ENCODE peak calls at places on chromosome 1, in four cellular contexts. O is CD8-positive, alpha-beta memory T cell; F is stomach; U is lung. L is an unnamed sample.

GRCh38 chr1:246624091-246624490 is 57.8 kb downstream of the CNST start:
- DNase-seq in O (no peak), U (no peak), F (no peak), L (no peak)

GRCh38 chr1:113018911-113019310 is 54.1 kb upstream of the LRIG2 start:
- DNase-seq in O (no peak), U (no peak), F (no peak), L (no peak)

GRCh38 chr1:25063591-25064416 is 133.7 kb upstream of the RUNX3 start:
- DNase-seq in U (no peak), F (no peak), O (no peak), L (no peak)

GRCh38 chr1:15958788-15959187 is 17.1 kb downstream of the ZBTB17 start:
- DNase-seq in O (no peak), F (no peak), U (no peak), L (no peak)

GRCh38 chr1:160522622-160523345 is at the start of gene SLAMF6:
- DNase-seq in O (no peak), F (no peak), U (no peak), L (no peak)

GRCh38 chr1:153597206-153597605 is 15.7 kb downstream of the S100A16 start:
- DNase-seq in O (no peak), U (no peak), F (no peak), L (no peak)

GRCh38 chr1:177927021-177927596 is 42.7 kb downstream of the SEC16B start:
- DNase-seq in F (no peak), O (no peak), U (no peak), L (no peak)

GRCh38 chr1:116044071-116044470 is 67.1 kb upstream of the MAB21L3 start:
- DNase-seq in F (no peak), U (no peak), O (no peak), L (no peak)

GRCh38 chr1:181089017-181089776 is 697 bp downstream of the IER5 start:
- DNase-seq in O (peak; percentile 12), F (peak; percentile 44), U (no peak), L (peak; percentile 42)

GRCh38 chr1:246785536-246786111 is 61.4 kb downstream of the SCCPDH start:
- DNase-seq in O (no peak), U (no peak), F (no peak), L (no peak)

GRCh38 chr1:101431956-101432510 is 195.2 kb downstream of the S1PR1 start:
- DNase-seq in U (no peak), O (no peak), F (no peak), L (no peak)

GRCh38 chr1:101438359-101438758 is 201.5 kb downstream of the S1PR1 start:
- DNase-seq in U (no peak), O (no peak), F (no peak), L (no peak)

GRCh38 chr1:101440484-101440883 is 203.7 kb downstream of the S1PR1 start:
- DNase-seq in F (no peak), U (no peak), O (no peak), L (no peak)

DNA sequence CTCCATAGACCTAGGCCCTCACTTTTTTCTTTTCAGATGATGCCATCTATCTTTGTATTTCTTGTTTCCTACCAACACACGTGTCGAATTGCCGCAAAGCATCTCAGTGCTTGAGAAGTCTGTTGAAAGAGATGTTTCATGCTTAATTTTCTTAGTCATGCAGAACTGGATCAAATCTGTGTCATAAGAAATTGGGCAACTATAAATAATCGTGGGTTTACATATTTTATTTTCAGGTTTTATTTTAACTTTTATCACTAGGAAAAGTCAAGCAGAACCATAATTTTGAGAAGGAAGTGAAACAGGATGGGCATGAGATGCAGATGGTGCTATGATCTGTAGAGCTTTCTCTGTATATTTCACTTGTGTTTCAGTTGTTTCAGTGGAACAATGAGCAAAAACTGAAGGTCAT is 199.3 kb downstream of the S1PR1 start:
- DNase-seq in O (no peak), F (no peak), U (no peak), L (no peak)
- H3K27ac ChIP-seq in O (no peak overlapping the region), F (no peak overlapping the region), U (no peak overlapping the region), L (no peak overlapping the region)

GRCh38 chr1:62178372-62178771 is 16.3 kb upstream of the L1TD1 start:
- DNase-seq in O (no peak), U (no peak), F (no peak), L (no peak)

GRCh38 chr1:62175568-62176179 is 19.0 kb upstream of the L1TD1 start:
- DNase-seq in O (no peak), F (peak; percentile 51), U (peak; percentile 45), L (peak; percentile 59)

GRCh38 chr1:62180649-62181048 is 14.0 kb upstream of the L1TD1 start:
- DNase-seq in U (no peak), F (peak; percentile 36), O (no peak), L (no peak)

GRCh38 chr1:62177621-62178020 is 17.0 kb upstream of the L1TD1 start:
- DNase-seq in U (no peak), O (no peak), F (no peak), L (no peak)

DNA sequence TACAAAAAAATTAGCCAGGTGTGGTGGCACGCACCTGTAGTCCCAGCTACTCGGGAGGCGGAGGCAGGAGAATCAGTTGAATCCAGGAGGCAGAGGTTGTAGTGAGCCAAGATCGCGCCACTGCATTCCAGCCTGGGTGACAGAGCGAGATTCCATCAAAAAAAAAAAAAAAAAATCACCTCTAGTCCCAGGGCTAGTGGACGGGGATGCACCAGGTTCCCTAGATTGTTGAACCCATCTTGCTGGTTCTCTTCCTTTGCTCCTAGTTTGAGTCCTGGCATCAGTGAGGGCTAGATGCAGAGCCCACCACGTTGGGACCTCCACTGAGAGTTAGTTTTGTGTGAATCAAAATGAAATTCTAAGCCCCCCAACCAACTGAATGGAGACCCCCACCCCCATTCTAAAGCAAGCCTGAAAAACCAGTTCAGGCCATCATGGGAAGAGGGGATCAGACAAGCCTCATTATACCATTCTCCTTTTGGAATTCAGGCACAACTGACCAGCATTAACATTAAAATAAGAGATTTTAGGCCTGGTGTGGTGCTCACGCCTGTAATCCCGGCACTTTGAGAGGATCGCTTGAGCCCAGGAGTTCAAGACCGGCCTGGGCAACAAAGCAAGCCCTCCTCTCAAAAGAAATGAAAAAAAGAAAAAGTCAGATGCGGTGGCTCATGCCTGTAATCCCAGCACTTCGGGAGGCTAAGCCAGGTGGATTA is 17.9 kb upstream of the L1TD1 start:
- DNase-seq in F (no peak), O (no peak), U (no peak), L (no peak)
- H3K27ac ChIP-seq in F (no peak overlapping the region), O (no peak overlapping the region), U (no peak overlapping the region), L (no peak overlapping the region)

GRCh38 chr1:21543598-21543997 is 34.4 kb downstream of the ALPL start:
- DNase-seq in F (no peak), O (no peak), U (no peak), L (no peak)

GRCh38 chr1:21544095-21544494 is 34.9 kb downstream of the ALPL start:
- DNase-seq in F (no peak), U (no peak), O (no peak), L (no peak)

GRCh38 chr1:21539933-21540332 is 30.7 kb downstream of the ALPL start:
- DNase-seq in F (peak; percentile 36), O (no peak), U (no peak), L (peak; percentile 7)

GRCh38 chr1:21541330-21541729 is 32.1 kb downstream of the ALPL start:
- DNase-seq in O (no peak), U (no peak), F (no peak), L (no peak)

GRCh38 chr1:21541835-21542234 is 32.6 kb downstream of the ALPL start:
- DNase-seq in O (no peak), U (no peak), F (no peak), L (no peak)
- H3K27ac ChIP-seq in O (no peak overlapping the region), U (peak overlapping the region; percentile 38), F (no peak overlapping the region), L (no peak overlapping the region)

DNA sequence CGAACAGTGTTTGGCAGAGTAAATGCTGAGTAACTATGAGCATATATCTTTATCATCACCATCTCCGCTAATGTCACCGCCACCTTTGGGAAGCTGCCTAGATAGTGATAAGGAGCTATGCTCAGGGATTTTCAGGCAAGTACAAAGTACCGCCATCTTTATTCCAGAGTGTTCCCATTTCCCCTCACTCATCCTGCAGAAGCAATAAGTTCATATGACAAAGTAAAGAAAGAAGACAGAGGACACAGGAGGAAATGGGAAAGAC is 89.6 kb downstream of the TGFBR3 start:
- DNase-seq in O (no peak), F (no peak), U (no peak), L (no peak)
- H3K27ac ChIP-seq in O (no peak overlapping the region), F (no peak overlapping the region), U (no peak overlapping the region), L (no peak overlapping the region)

DNA sequence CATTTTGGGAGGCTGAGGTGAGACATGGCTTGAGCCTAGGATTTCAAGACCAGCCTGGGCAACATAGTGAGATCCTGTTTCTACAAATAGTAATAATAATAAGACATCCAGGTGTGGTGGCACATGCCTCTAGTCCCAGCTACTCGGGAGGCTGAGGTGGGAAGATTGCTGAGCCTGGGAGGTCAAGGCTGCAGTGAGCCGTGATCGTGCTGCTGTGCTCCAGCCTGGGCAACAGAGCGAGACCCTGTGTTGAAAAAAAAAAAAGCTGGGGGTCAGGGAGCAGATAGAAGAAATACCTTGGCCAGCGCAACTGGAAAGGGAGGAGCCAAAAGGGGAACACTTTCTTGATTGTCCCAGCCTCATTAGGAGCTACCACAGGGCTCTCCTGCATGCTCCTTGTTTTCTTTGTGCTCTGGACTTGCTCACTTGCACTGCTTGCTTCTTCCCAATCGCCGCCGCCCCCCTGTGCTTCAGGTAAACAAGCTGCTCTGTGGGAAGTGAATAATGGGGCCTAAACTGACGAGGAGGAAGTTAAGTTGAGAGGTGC is 31.1 kb downstream of the PBX1 start:
- DNase-seq in F (no peak), O (no peak), U (no peak), L (no peak)
- H3K27ac ChIP-seq in F (no peak overlapping the region), O (no peak overlapping the region), U (no peak overlapping the region), L (peak overlapping the region; percentile 26)

DNA sequence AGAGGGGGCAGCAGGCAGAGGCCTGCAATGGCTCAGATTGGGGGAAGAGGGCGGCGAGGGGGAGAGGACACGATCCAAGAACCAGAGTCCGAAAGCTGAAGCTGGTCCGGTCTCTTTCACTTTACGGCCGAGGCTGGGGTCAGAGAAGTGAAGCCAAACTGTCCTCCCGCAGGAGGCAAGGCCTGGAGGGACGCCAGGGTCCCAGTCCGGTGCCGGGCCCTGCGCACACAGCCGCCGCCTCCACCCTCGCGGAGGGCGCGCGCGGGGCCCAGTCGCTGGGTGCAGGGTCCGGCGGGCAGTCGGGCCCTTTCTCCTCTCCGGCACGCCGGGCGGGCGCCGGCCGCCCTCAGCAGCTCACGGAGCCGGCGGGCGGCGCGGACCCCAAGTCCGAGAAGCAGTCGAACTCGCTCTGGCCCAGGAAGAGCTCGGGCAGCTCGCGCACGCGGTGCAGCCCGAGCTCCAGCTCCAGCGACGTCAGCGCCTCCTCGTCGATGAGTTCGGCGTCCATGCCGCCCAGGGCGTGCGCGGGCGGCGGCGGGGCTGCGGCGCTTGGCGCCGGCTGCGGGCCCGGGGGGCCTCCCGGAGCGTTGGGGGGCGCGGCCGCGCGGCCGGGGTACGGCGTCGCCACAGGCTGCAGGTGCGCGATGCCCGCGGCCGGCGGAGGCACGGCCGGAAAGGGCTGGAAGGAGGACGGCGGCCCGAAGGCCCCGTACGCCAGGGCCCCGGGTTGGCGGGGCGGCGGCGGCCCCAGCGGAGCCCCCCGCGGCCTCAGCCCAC is 748 bp downstream of the CITED4 start:
- DNase-seq in U (no peak), O (no peak), F (peak; percentile 48), L (peak; percentile 41)
- H3K27ac ChIP-seq in U (peak overlapping the region; percentile 87), O (peak overlapping the region; percentile 47), F (peak overlapping the region; percentile 77), L (peak overlapping the region; percentile 87)

GRCh38 chr1:8847990-8848389 is 30.5 kb downstream of the ENO1 start:
- DNase-seq in O (no peak), U (no peak), F (peak; percentile 64), L (peak; percentile 50)
- H3K27ac ChIP-seq in O (no peak overlapping the region), U (no peak overlapping the region), F (peak overlapping the region; percentile 26), L (peak overlapping the region; percentile 51)